ENCODE peak calls at places on chromosome 1, in eight cellular contexts. E is endodermal cell; J is mammary epithelial cell; Y is tibial artery; V is CD4-positive, CD25-positive, alpha-beta regulatory T cell; F is naive thymus-derived CD4-positive, alpha-beta T cell; P is small intestine; N is IMR-90. C is an unnamed sample.

GRCh38 chr1:247402099-247402706 is 13.8 kb upstream of the NLRP3 start:
- DNase-seq in E (no peak), F (no peak), J (no peak), V (no peak), Y (no peak), P (no peak), N (no peak), C (no peak)

GRCh38 chr1:78143152-78143551 is 97.4 kb downstream of the GIPC2 start:
- DNase-seq in P (peak; percentile 51), V (no peak), N (no peak), E (no peak), J (no peak), Y (no peak), F (peak; percentile 25), C (no peak)

GRCh38 chr1:175742790-175743459 is 470 bp downstream of the TNR start:
- DNase-seq in V (no peak), N (peak; percentile 16), Y (peak; percentile 5), E (peak; percentile 83), J (peak; percentile 45), P (peak; percentile 7), F (no peak), C (no peak)

GRCh38 chr1:44707112-44707881 is 23.7 kb downstream of the RNU5D-1 start:
- DNase-seq in Y (peak; percentile 41), V (no peak), J (peak; percentile 96), F (no peak), N (peak; percentile 94), P (no peak), E (no peak), C (peak; percentile 62)

GRCh38 chr1:10401281-10401680 is 2.4 kb downstream of the PGD start:
- DNase-seq in Y (no peak), E (no peak), N (peak; percentile 76), V (no peak), J (no peak), F (no peak), P (no peak), C (no peak)

GRCh38 chr1:91478693-91479234 is 21.9 kb upstream of the CDC7 start:
- DNase-seq in J (no peak), V (no peak), Y (no peak), E (no peak), F (no peak), P (no peak), N (no peak), C (no peak)

GRCh38 chr1:246583448-246584185 is 17.4 kb downstream of the CNST start:
- DNase-seq in E (no peak), F (no peak), J (no peak), P (peak; percentile 96), N (no peak), Y (no peak), V (no peak), C (no peak)

GRCh38 chr1:4062041-4062440 is 162.0 kb upstream of the C1orf174 start:
- DNase-seq in J (no peak), V (no peak), P (no peak), Y (peak; percentile 61), N (no peak), F (no peak), E (peak; percentile 28), C (no peak)

GRCh38 chr1:81838600-81839218 is 38.0 kb downstream of the ADGRL2 start:
- DNase-seq in P (no peak), N (no peak), V (no peak), J (no peak), E (no peak), Y (no peak), F (no peak), C (no peak)

GRCh38 chr1:185719021-185719420 is 15.2 kb upstream of the HMCN1 start:
- DNase-seq in N (peak; percentile 92), V (no peak), F (no peak), J (peak; percentile 98), E (peak; percentile 81), Y (peak; percentile 77), P (peak; percentile 20), C (peak; percentile 75)

GRCh38 chr1:85283475-85284199 is 7.2 kb upstream of the BCL10 start:
- DNase-seq in Y (no peak), P (peak; percentile 81), N (no peak), J (no peak), V (no peak), F (no peak), E (peak; percentile 69), C (no peak)

GRCh38 chr1:94532077-94532476 is 9.5 kb downstream of the F3 start:
- DNase-seq in N (no peak), V (no peak), E (no peak), J (peak; percentile 41), F (no peak), Y (no peak), P (no peak), C (no peak)

GRCh38 chr1:197469620-197470210 is 201.7 kb downstream of the CRB1 start:
- DNase-seq in N (no peak), E (no peak), Y (no peak), F (no peak), P (no peak), V (no peak), J (no peak), C (no peak)

GRCh38 chr1:227729144-227729880 is 5.8 kb downstream of the JMJD4 start:
- DNase-seq in J (no peak), P (no peak), Y (no peak), E (peak; percentile 68), N (no peak), V (no peak), F (no peak), C (no peak)

GRCh38 chr1:2493691-2494322 is 17.7 kb downstream of the PLCH2 start:
- DNase-seq in N (no peak), P (no peak), E (no peak), J (no peak), F (no peak), V (no peak), Y (no peak), C (no peak)

GRCh38 chr1:233759665-233760064 is 144.8 kb upstream of the SLC35F3 start:
- DNase-seq in J (peak; percentile 34), N (no peak), E (no peak), V (no peak), Y (no peak), P (no peak), F (no peak), C (no peak)

GRCh38 chr1:94299627-94300552 is 62.5 kb upstream of the ARHGAP29 start:
- DNase-seq in F (no peak), P (no peak), Y (no peak), N (peak; percentile 49), V (no peak), E (peak; percentile 81), J (peak; percentile 96), C (no peak)

GRCh38 chr1:239112092-239112491 is 274.3 kb upstream of the CHRM3 start:
- DNase-seq in P (peak; percentile 53), V (no peak), J (no peak), F (no peak), Y (no peak), E (no peak), N (no peak), C (no peak)

GRCh38 chr1:245153645-245154428 is 948 bp upstream of the KIF26B start:
- DNase-seq in F (peak; percentile 12), P (no peak), N (no peak), J (peak; percentile 17), Y (peak; percentile 62), E (peak; percentile 81), V (no peak), C (no peak)

DNA sequence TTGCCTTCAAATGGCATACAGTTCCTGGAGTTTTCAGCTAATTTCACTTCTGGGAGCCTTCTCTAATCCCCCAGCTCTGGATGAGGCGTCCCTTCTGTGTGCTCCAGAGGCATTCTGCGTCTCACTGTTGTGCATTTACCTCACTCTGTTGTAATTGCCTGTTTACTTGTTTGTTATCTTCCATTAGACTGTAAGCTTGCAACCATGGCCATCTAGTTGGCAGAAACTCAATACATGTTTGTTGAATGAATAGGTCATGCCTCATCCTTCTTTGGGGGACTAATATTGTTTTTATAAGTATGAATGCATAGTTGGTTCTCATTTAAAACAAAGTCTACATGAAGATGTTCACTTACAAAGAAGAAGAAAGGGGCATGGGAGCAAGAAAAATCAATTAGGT is 5.8 kb downstream of the RGL1 start:
- DNase-seq in F (no peak), V (no peak), J (no peak), Y (no peak), N (no peak), E (no peak), P (no peak), C (no peak)
- H3K27ac ChIP-seq in F (no peak overlapping the region), V (no peak overlapping the region), J (no peak overlapping the region), Y (no peak overlapping the region), N (no peak overlapping the region), E (no peak overlapping the region), P (no peak overlapping the region), C (no peak overlapping the region)

GRCh38 chr1:225946803-225947202 is 5.8 kb upstream of the LEFTY2 start:
- DNase-seq in J (no peak), V (no peak), N (no peak), Y (no peak), F (no peak), E (no peak), P (no peak), C (no peak)

GRCh38 chr1:225953315-225953714 is 12.3 kb upstream of the LEFTY2 start:
- DNase-seq in J (no peak), P (no peak), N (no peak), Y (no peak), E (no peak), F (no peak), V (no peak), C (no peak)

GRCh38 chr1:225949041-225949440 is 8.0 kb upstream of the LEFTY2 start:
- DNase-seq in Y (no peak), J (no peak), P (no peak), E (peak; percentile 85), F (no peak), N (no peak), V (no peak), C (no peak)

GRCh38 chr1:225954753-225955152 is 13.7 kb upstream of the LEFTY2 start:
- DNase-seq in P (no peak), E (no peak), N (no peak), Y (no peak), J (no peak), V (no peak), F (no peak), C (no peak)

DNA sequence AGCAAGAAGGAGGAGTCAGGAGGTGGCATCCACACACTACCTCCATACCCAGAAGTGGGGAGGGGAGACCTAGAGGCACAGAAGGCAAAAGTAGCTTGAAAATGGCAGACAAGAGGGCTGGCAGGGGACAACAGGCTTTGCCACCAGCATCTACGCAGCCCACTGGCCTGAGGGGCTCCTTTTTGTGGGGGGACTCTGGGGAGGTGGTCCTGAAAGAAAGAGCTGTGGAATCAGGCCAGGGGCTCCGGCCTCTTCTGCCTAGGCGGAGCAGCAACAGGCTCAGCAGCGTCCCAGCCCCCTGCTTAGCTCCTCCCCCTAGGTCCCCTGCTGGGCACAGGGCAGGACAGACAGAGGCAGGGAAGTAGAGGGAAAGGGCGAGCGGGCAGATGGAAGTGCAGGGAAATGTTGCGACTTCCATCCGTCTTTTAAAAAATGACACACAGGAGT is 9.9 kb upstream of the LEFTY2 start:
- DNase-seq in F (no peak), P (no peak), Y (no peak), V (no peak), N (no peak), E (peak; percentile 91), J (no peak), C (no peak)
- H3K4me1 ChIP-seq in F (no peaks in the 10 kb centered on the region), P (no peaks in the 10 kb centered on the region), Y (no peaks in the 10 kb centered on the region), V (no peaks in the 10 kb centered on the region), N (no peaks in the 10 kb centered on the region), E (peaks cover 37% of the 10 kb centered on the region), J (no peaks in the 10 kb centered on the region), C (no peaks in the 10 kb centered on the region)

GRCh38 chr1:63304410-63304809 is 18.0 kb upstream of the FOXD3 start:
- DNase-seq in P (no peak), F (no peak), N (no peak), V (no peak), E (no peak), Y (no peak), J (no peak), C (no peak)
- H3K27ac ChIP-seq in P (no peak overlapping the region), F (no peak overlapping the region), N (no peak overlapping the region), V (no peak overlapping the region), E (no peak overlapping the region), Y (no peak overlapping the region), J (no peak overlapping the region), C (no peak overlapping the region)

GRCh38 chr1:214417545-214418210 is 133.7 kb downstream of the PTPN14 start:
- DNase-seq in F (no peak), P (no peak), Y (peak; percentile 81), E (no peak), V (no peak), J (no peak), N (no peak), C (no peak)
- H3K4me1 ChIP-seq in F (no peaks in the 10 kb centered on the region), P (no peaks in the 10 kb centered on the region), Y (peaks cover 39% of the 10 kb centered on the region), E (peaks cover 23% of the 10 kb centered on the region), V (no peaks in the 10 kb centered on the region), J (peaks cover 77% of the 10 kb centered on the region), N (peaks cover 15% of the 10 kb centered on the region), C (peaks cover 47% of the 10 kb centered on the region)